ENCODE peak calls at places on chromosomes 7 and 10, in eight cellular contexts. Y is uterus; B is neural progenitor cell; H is adrenal gland; D is cardiac muscle cell; O is breast epithelium; U is lower lobe of right lung; E is CD8-positive, alpha-beta T cell. N is an unnamed sample. For H3K36me3 and H3K4me1, the result is how much of the 10 kb centered on the place peaks cover.

GRCh38 chr7:96126382-96126781 is 195.5 kb downstream of the SLC25A13 start:
- DNase-seq in Y (no peak), B (no peak), H (no peak), D (no peak), O (no peak), U (no peak), E (no peak), N (no peak)

GRCh38 chr10:113712024-113712423 is 32.3 kb downstream of the CASP7 start:
- DNase-seq in Y (no peak), B (no peak), H (no peak), D (no peak), O (no peak), U (no peak), E (no peak), N (no peak)

GRCh38 chr10:10327934-10328333 is 689.7 kb upstream of the CELF2 start:
- DNase-seq in Y (no peak), B (no peak), H (no peak), D (no peak), O (no peak), U (no peak), E (no peak), N (no peak)

GRCh38 chr7:159142204-159142603 is 2.5 kb downstream of the VIPR2 start:
- DNase-seq in Y (no peak), B (no peak), H (no peak), D (no peak), O (no peak), U (no peak), E (no peak), N (no peak)

GRCh38 chr10:29600067-29600466 is 34.7 kb downstream of the SVIL start:
- DNase-seq in Y (no peak), B (no peak), H (no peak), D (no peak), O (no peak), U (no peak), E (no peak), N (no peak)

GRCh38 chr7:70830060-70830395 is 301.9 kb upstream of the GALNT17 start:
- DNase-seq in Y (no peak), B (no peak), H (no peak), D (no peak), O (no peak), U (no peak), E (no peak), N (no peak)

GRCh38 chr7:41024126-41024525 is 678.8 kb downstream of the INHBA start:
- DNase-seq in Y (no peak), B (no peak), H (no peak), D (no peak), O (no peak), U (no peak), E (no peak), N (no peak)

GRCh38 chr7:105779856-105780815 is 96.3 kb downstream of the ATXN7L1 start:
- DNase-seq in Y (no peak), B (no peak), H (peak), D (no peak), O (no peak), U (no peak), E (no peak), N (no peak)

GRCh38 chr10:89815049-89815853 is 113.9 kb downstream of the KIF20B start:
- DNase-seq in Y (no peak), B (no peak), H (no peak), D (no peak), O (no peak), U (no peak), E (no peak), N (no peak)

GRCh38 chr10:61628199-61628874 is 34.4 kb upstream of the CABCOCO1 start:
- DNase-seq in Y (no peak), B (no peak), H (no peak), D (no peak), O (no peak), U (no peak), E (no peak), N (no peak)

GRCh38 chr10:62626096-62626495 is 178.4 kb upstream of the ADO start:
- DNase-seq in Y (no peak), B (no peak), H (no peak), D (no peak), O (no peak), U (no peak), E (no peak), N (no peak)

GRCh38 chr7:96992624-96993452 is 12.5 kb upstream of the DLX6 start:
- DNase-seq in Y (no peak), B (peak), H (no peak), D (no peak), O (no peak), U (no peak), E (no peak), N (no peak)

GRCh38 chr7:22589641-22590141 is 89.7 kb upstream of the STEAP1B start:
- DNase-seq in Y (peak), B (peak), H (peak), D (no peak), O (peak), U (peak), E (no peak), N (no peak)

GRCh38 chr7:92404170-92404614 is 43.1 kb upstream of the GATAD1 start:
- DNase-seq in Y (no peak), B (peak), H (no peak), D (no peak), O (no peak), U (no peak), E (peak), N (no peak)

GRCh38 chr7:122304604-122304975 is at the start of gene FEZF1:
- DNase-seq in Y (no peak), B (peak), H (no peak), D (no peak), O (no peak), U (peak), E (no peak), N (no peak)

GRCh38 chr10:34960983-34961382 is 129.2 kb downstream of the CUL2 start:
- DNase-seq in Y (no peak), B (no peak), H (no peak), D (peak), O (no peak), U (no peak), E (no peak), N (no peak)

GRCh38 chr7:142602756-142603155 is 146.5 kb upstream of the PRSS1 start:
- DNase-seq in Y (no peak), B (no peak), H (no peak), D (no peak), O (no peak), U (no peak), E (no peak), N (no peak)

GRCh38 chr10:91642831-91643692 is 10.2 kb upstream of the PPP1R3C start:
- DNase-seq in Y (no peak), B (no peak), H (no peak), D (no peak), O (no peak), U (no peak), E (no peak), N (no peak)

GRCh38 chr7:155215576-155216325 is 81.9 kb upstream of the INSIG1 start:
- DNase-seq in Y (no peak), B (no peak), H (no peak), D (no peak), O (peak), U (no peak), E (no peak), N (no peak)

GRCh38 chr10:61795147-61795546 is 106.4 kb upstream of the ARID5B start:
- DNase-seq in Y (no peak), B (no peak), H (no peak), D (no peak), O (no peak), U (no peak), E (no peak), N (no peak)

GRCh38 chr10:69873141-69873540 is 71.4 kb downstream of the COL13A1 start:
- DNase-seq in Y (no peak), B (no peak), H (no peak), D (no peak), O (no peak), U (no peak), E (no peak), N (no peak)

GRCh38 chr10:33719005-33719703 is 384.7 kb upstream of the NRP1 start:
- DNase-seq in Y (no peak), B (no peak), H (peak), D (no peak), O (no peak), U (no peak), E (no peak), N (no peak)

GRCh38 chr10:109429956-109430760 is 493.2 kb downstream of the XPNPEP1 start:
- DNase-seq in Y (no peak), B (no peak), H (no peak), D (no peak), O (no peak), U (no peak), E (no peak), N (peak)

GRCh38 chr7:26227987-26228386 is 26.4 kb downstream of the CBX3 start:
- DNase-seq in Y (no peak), B (no peak), H (no peak), D (no peak), O (no peak), U (no peak), E (no peak), N (no peak)

GRCh38 chr10:113958631-113959382 is 84.9 kb upstream of the ADRB1 start:
- DNase-seq in Y (no peak), B (no peak), H (peak), D (no peak), O (no peak), U (peak), E (no peak), N (no peak)

GRCh38 chr7:137590071-137590470 is 246.5 kb upstream of the PTN start:
- DNase-seq in Y (no peak), B (no peak), H (no peak), D (no peak), O (no peak), U (no peak), E (no peak), N (no peak)

GRCh38 chr10:124741922-124742417 is 2.2 kb downstream of the FAM53B start:
- DNase-seq in Y (peak), B (no peak), H (peak), D (no peak), O (no peak), U (no peak), E (no peak), N (peak)

GRCh38 chr7:71221049-71221448 is 89.1 kb downstream of the GALNT17 start:
- DNase-seq in Y (no peak), B (no peak), H (no peak), D (no peak), O (no peak), U (no peak), E (no peak), N (no peak)

GRCh38 chr7:43384585-43385308 is 198.2 kb upstream of the STK17A start:
- DNase-seq in Y (no peak), B (no peak), H (no peak), D (no peak), O (no peak), U (no peak), E (no peak), N (no peak)

GRCh38 chr7:45103958-45104843 is 7.3 kb downstream of the TBRG4 start:
- DNase-seq in Y (no peak), B (no peak), H (no peak), D (no peak), O (no peak), U (peak), E (no peak), N (no peak)
- H3K36me3 ChIP-seq in Y (under half), B (under half), H (under half), D (half or more), O (under half), U (half or more), E (half or more), N (half or more)

GRCh38 chr7:101869901-101870290 is 52.5 kb downstream of the CUX1 start:
- DNase-seq in Y (no peak), B (no peak), H (no peak), D (no peak), O (no peak), U (no peak), E (no peak), N (no peak)
- TF ChIP-seq CTCF in Y (no peak), B (no peak), H (no peak), D (no peak), O (no peak), U (no peak), E (no peak), N (no peak)

GRCh38 chr7:30468791-30469190 is 9.8 kb downstream of the NOD1 start:
- DNase-seq in Y (peak), B (no peak), H (no peak), D (no peak), O (no peak), U (no peak), E (no peak), N (peak)
- H3K4me1 ChIP-seq in Y (under half), B (under half), H (under half), D (half or more), O (under half), U (half or more), E (under half), N (under half)

GRCh38 chr10:13184726-13185514 is 23.6 kb downstream of the MCM10 start:
- DNase-seq in Y (no peak), B (no peak), H (no peak), D (no peak), O (no peak), U (no peak), E (no peak), N (no peak)

GRCh38 chr10:13187135-13187534 is 25.8 kb downstream of the MCM10 start:
- DNase-seq in Y (no peak), B (no peak), H (no peak), D (no peak), O (no peak), U (no peak), E (no peak), N (no peak)

GRCh38 chr10:13191362-13191761 is 30.0 kb downstream of the MCM10 start:
- DNase-seq in Y (no peak), B (no peak), H (no peak), D (no peak), O (no peak), U (no peak), E (no peak), N (no peak)

GRCh38 chr10:13189946-13190345 is 28.6 kb downstream of the MCM10 start:
- DNase-seq in Y (no peak), B (no peak), H (no peak), D (no peak), O (no peak), U (no peak), E (no peak), N (no peak)

DNA sequence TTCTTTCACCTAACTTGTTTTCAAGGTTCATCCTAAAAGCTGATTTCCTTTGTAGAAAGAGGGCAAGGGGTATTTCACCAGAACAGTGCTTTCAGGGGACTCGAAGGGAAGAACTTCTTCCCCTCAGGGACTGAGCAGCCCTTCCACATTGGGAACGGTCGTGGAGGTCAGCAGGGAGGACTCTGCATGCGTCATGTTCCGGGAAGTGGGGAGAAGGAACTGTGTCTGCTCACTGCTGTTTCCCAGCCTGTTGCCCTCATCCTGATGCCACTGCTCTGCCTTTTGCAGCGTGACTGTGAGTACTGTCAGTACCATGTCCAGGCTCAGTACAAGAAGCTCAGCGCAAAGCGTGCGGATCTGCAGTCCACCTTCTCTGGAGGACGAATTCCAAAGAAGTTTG is 27.2 kb downstream of the MCM10 start:
- DNase-seq in Y (no peak), B (no peak), H (no peak), D (no peak), O (no peak), U (no peak), E (no peak), N (no peak)
- H3K36me3 ChIP-seq in Y (under half), B (under half), H (under half), D (under half), O (under half), U (under half), E (under half), N (under half)

DNA sequence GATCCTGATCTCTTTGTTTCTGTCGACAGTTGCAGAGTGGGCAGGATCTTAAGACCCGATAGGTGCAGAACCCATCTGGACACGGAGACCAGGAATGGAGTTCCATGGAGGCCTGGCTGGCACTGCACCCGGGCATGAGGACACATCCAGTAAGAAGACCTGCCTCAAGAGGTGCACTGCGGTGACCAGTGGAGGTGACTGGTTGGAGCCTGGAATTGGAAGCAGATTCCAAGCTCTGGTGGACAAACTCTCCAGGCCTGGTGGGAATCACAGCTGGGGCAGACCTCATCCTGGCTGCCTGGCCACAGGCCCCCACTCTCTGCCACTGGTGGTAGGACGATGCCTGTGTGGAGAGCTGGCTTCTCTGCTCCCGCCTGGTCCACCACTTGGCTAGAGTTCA is 31.0 kb downstream of the ZNF775 start:
- DNase-seq in Y (no peak), B (no peak), H (no peak), D (no peak), O (no peak), U (no peak), E (no peak), N (no peak)
- TF ChIP-seq CTCF in Y (no peak), B (no peak), H (no peak), D (no peak), O (no peak), U (no peak), E (no peak), N (no peak)

GRCh38 chr10:79269443-79269842 is 77.8 kb upstream of the PPIF start:
- DNase-seq in Y (no peak), B (peak), H (no peak), D (no peak), O (no peak), U (no peak), E (no peak), N (no peak)

GRCh38 chr10:79268717-79269116 is 78.6 kb upstream of the PPIF start:
- DNase-seq in Y (no peak), B (no peak), H (no peak), D (no peak), O (no peak), U (no peak), E (no peak), N (no peak)

GRCh38 chr10:79272353-79272752 is 74.9 kb upstream of the PPIF start:
- DNase-seq in Y (no peak), B (no peak), H (no peak), D (no peak), O (no peak), U (no peak), E (no peak), N (no peak)

GRCh38 chr10:79269969-79270368 is 77.3 kb upstream of the PPIF start:
- DNase-seq in Y (no peak), B (no peak), H (no peak), D (no peak), O (no peak), U (no peak), E (no peak), N (no peak)

GRCh38 chr10:79270471-79271246 is 76.6 kb upstream of the PPIF start:
- DNase-seq in Y (no peak), B (no peak), H (peak), D (no peak), O (no peak), U (peak), E (no peak), N (no peak)
- H3K4me1 ChIP-seq in Y (under half), B (under half), H (under half), D (under half), O (under half), U (half or more), E (under half), N (half or more)